ENCODE peak calls at places on chromosome 22, in six cellular contexts. B is BJ; K is GM10248; R is activated CD4-positive, alpha-beta memory T cell treated with anti-CD3 and anti-CD28 coated beads, Interleukin-2, amount 10 ng/mL, durations not matched to agents 7 days and 5 days; J is M059J; Q is stimulated activated CD4-positive, alpha-beta T cell treated with anti-CD3 and anti-CD28 coated beads, Interleukin-12 subunit alpha, Interleukin-12 subunit beta, amount 100 ng/mL, for 48 hours. X is an unnamed sample.

GRCh38 chr22:47205081-47205491 is 442.6 kb downstream of the TBC1D22A start:
- DNase-seq in B (no peak), J (no peak), K (no peak), R (peak), Q (no peak), X (no peak)

GRCh38 chr22:37684803-37685615 is 1.1 kb upstream of the NOL12 start:
- DNase-seq in J (no peak), K (no peak), R (no peak), B (no peak), Q (no peak), X (no peak)

GRCh38 chr22:23053912-23054530 is 16.3 kb upstream of the GNAZ start:
- DNase-seq in R (no peak), K (peak), J (no peak), Q (no peak), B (no peak), X (no peak)

GRCh38 chr22:29202231-29203192 is 3.2 kb upstream of the EMID1 start:
- DNase-seq in R (peak), K (peak), B (no peak), J (no peak), Q (peak), X (no peak)

GRCh38 chr22:38824587-38824986 is 19.2 kb downstream of the NPTXR start:
- DNase-seq in J (peak), B (no peak), K (peak), R (peak), Q (peak), X (no peak)

GRCh38 chr22:47352920-47353700 is 590.7 kb downstream of the TBC1D22A start:
- DNase-seq in Q (no peak), K (no peak), B (no peak), R (no peak), J (no peak), X (no peak)

GRCh38 chr22:50481440-50482106 is at the start of gene ADM2:
- DNase-seq in R (peak), K (peak), Q (peak), B (no peak), J (no peak), X (no peak)

GRCh38 chr22:37181681-37182080 is 6.4 kb downstream of the C1QTNF6 start:
- DNase-seq in Q (no peak), K (no peak), B (no peak), R (no peak), J (no peak), X (no peak)

GRCh38 chr22:26550498-26551033 is 38.3 kb upstream of the TFIP11 start:
- DNase-seq in K (no peak), Q (no peak), R (no peak), B (peak), J (peak), X (no peak)

GRCh38 chr22:44360686-44361381 is 48.1 kb upstream of the SHISAL1 start:
- DNase-seq in Q (no peak), B (peak), R (no peak), K (no peak), J (peak), X (no peak)

GRCh38 chr22:34055525-34056200 is 135.4 kb upstream of the LARGE1 start:
- DNase-seq in B (no peak), J (peak), R (no peak), Q (no peak), K (no peak), X (no peak)

GRCh38 chr22:27420817-27421361 is 380.7 kb downstream of the MN1 start:
- DNase-seq in Q (no peak), B (peak), K (no peak), J (peak), R (no peak), X (no peak)

GRCh38 chr22:36737776-36738175 is 34.2 kb upstream of the CACNG2 start:
- DNase-seq in Q (no peak), R (no peak), B (no peak), J (no peak), K (no peak), X (no peak)